ENCODE peak calls at places on chromosomes 5 and 9, in five cellular contexts. Q is thoracic aorta, E is adrenal gland, O is tibial artery, H is coronary artery. D is an unnamed sample.

GRCh38 chr5:159775890-159776289 is 140.4 kb upstream of the ADRA1B start:
- DNase-seq in Q (no peak), E (no peak), H (no peak), O (no peak), D (no peak)

GRCh38 chr5:157283434-157283833 is 17.5 kb downstream of the CYFIP2 start:
- DNase-seq in E (no peak), H (no peak), O (no peak), Q (no peak), D (no peak)

GRCh38 chr9:95874303-95874988 is 1.0 kb upstream of the ERCC6L2 start:
- DNase-seq in E (peak; percentile 12), H (no peak), Q (no peak), O (no peak), D (no peak)

GRCh38 chr9:36423196-36423595 is 23.1 kb upstream of the RNF38 start:
- DNase-seq in Q (no peak), H (no peak), E (no peak), O (no peak), D (no peak)

GRCh38 chr5:120152472-120152871 is 311.6 kb upstream of the PRR16 start:
- DNase-seq in Q (no peak), H (no peak), O (no peak), E (no peak), D (no peak)

GRCh38 chr9:112529316-112529715 is 42.7 kb downstream of the KIAA1958 start:
- DNase-seq in O (no peak), H (no peak), Q (no peak), E (no peak), D (no peak)

GRCh38 chr5:153696256-153696655 is 205.8 kb downstream of the GRIA1 start:
- DNase-seq in O (no peak), H (no peak), Q (no peak), E (no peak), D (no peak)

GRCh38 chr5:127650649-127651048 is 1.8 kb downstream of the CTXN3 start:
- DNase-seq in E (no peak), O (no peak), H (no peak), Q (no peak), D (no peak)

GRCh38 chr5:166165600-166165999 is 2125.8 kb upstream of the WWC1 start:
- DNase-seq in E (no peak), Q (no peak), H (no peak), O (no peak), D (no peak)

GRCh38 chr5:588406-588995 is 23.6 kb upstream of the CEP72 start:
- DNase-seq in Q (no peak), E (no peak), H (peak; percentile 35), O (peak; percentile 42), D (no peak)

GRCh38 chr5:39076101-39076756 is 2.0 kb upstream of the RICTOR start:
- DNase-seq in H (no peak), O (no peak), Q (no peak), E (no peak), D (no peak)

GRCh38 chr9:70470050-70471015 is 55.9 kb upstream of the KLF9 start:
- DNase-seq in E (peak; percentile 28), Q (no peak), O (peak; percentile 77), H (no peak), D (no peak)

GRCh38 chr5:170757182-170757601 is 26.3 kb upstream of the GABRP start:
- DNase-seq in H (no peak), E (no peak), Q (no peak), O (no peak), D (no peak)

GRCh38 chr5:67409342-67409741 is 212.7 kb upstream of the CD180 start:
- DNase-seq in E (no peak), Q (no peak), O (no peak), H (no peak), D (no peak)

GRCh38 chr5:168314735-168315411 is 23.4 kb downstream of the WWC1 start:
- DNase-seq in Q (no peak), H (no peak), E (no peak), O (no peak), D (peak; percentile 79)

GRCh38 chr5:154794525-154795234 is 39.5 kb downstream of the LARP1 start:
- DNase-seq in Q (no peak), O (no peak), E (no peak), H (no peak), D (no peak)

GRCh38 chr5:150272531-150272930 is 17.0 kb downstream of the CAMK2A start:
- DNase-seq in H (no peak), E (peak; percentile 40), O (no peak), Q (no peak), D (no peak)

GRCh38 chr5:159533197-159533596 is 202.9 kb upstream of the IL12B start:
- DNase-seq in H (no peak), E (no peak), Q (no peak), O (no peak), D (no peak)

GRCh38 chr9:97502222-97502983 is 937 bp downstream of the TMOD1 start:
- DNase-seq in O (peak; percentile 71), E (peak; percentile 43), H (no peak), Q (no peak), D (peak; percentile 61)

GRCh38 chr5:134131578-134132350 is 17.3 kb downstream of the TCF7 start:
- DNase-seq in Q (no peak), H (no peak), O (peak; percentile 55), E (no peak), D (no peak)

GRCh38 chr9:97059661-97060060 is 20.7 kb upstream of the CTSV start:
- DNase-seq in E (no peak), Q (no peak), H (no peak), O (no peak), D (no peak)

GRCh38 chr5:41835625-41836024 is 34.6 kb downstream of the OXCT1 start:
- DNase-seq in E (peak; percentile 85), H (peak; percentile 77), Q (peak; percentile 11), O (peak; percentile 83), D (no peak)

GRCh38 chr9:133490201-133490681 is 11.3 kb upstream of the SLC2A6 start:
- DNase-seq in O (no peak), H (no peak), E (no peak), Q (no peak), D (no peak)

GRCh38 chr5:33891731-33892418 is at the start of gene ADAMTS12:
- DNase-seq in O (no peak), H (no peak), Q (no peak), E (peak; percentile 69), D (peak; percentile 42)

GRCh38 chr5:33892419-33893151 is 795 bp upstream of the ADAMTS12 start:
- DNase-seq in Q (peak; percentile 34), O (no peak), H (no peak), E (peak; percentile 16), D (no peak)

GRCh38 chr5:33888582-33888981 is 3.2 kb downstream of the ADAMTS12 start:
- DNase-seq in O (no peak), H (no peak), E (no peak), Q (no peak), D (no peak)

GRCh38 chr5:33890633-33891032 is 1.2 kb downstream of the ADAMTS12 start:
- DNase-seq in H (no peak), Q (no peak), O (no peak), E (peak; percentile 23), D (no peak)

DNA sequence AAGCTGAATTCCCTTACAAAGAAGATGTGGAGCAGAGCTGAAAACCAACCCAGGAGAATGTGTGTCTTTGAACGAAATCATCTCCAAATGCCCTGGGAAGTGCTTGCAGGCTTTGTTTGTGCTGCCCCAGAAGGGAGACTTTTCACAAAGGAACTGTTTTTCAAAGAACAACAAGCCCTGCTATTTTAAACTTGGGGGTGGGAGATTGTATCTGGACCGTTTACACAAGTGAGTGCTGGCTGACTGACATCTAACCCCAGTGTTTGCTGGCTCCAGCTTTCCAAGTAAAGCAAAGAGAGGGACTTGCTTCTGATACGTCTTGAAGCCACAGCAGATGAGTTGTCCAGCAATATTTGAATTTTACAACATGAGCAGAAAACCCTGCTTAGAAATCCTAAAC is 1.6 kb downstream of the ADAMTS12 start:
- DNase-seq in O (no peak), H (no peak), E (no peak), Q (no peak), D (no peak)
- H3K4me3 ChIP-seq in O (peak overlapping the region; percentile 2), H (peak overlapping the region; percentile 83), E (no peak overlapping the region), Q (peak overlapping the region; percentile 70), D (peak overlapping the region; percentile 26)

GRCh38 chr5:129836321-129836720 is 67.9 kb upstream of the CHSY3 start:
- DNase-seq in H (no peak), Q (no peak), E (no peak), O (no peak), D (no peak)
- H3K27ac ChIP-seq in H (no peak overlapping the region), Q (no peak overlapping the region), E (no peak overlapping the region), O (no peak overlapping the region), D (no peak overlapping the region)

GRCh38 chr5:72268753-72269410 is 51.2 kb downstream of the MRPS27 start:
- DNase-seq in Q (no peak), H (no peak), E (peak; percentile 55), O (no peak), D (no peak)
- TF ChIP-seq CTCF in Q (peak; percentile 49), H (no peak), E (peak; percentile 51), O (peak; percentile 24), D (peak; percentile 62)

GRCh38 chr9:94725293-94725692 is 1.2 kb upstream of the AOPEP start:
- DNase-seq in E (no peak), O (no peak), Q (no peak), H (no peak), D (no peak)

GRCh38 chr9:94721754-94722153 is 4.7 kb upstream of the AOPEP start:
- DNase-seq in O (no peak), H (no peak), Q (no peak), E (no peak), D (no peak)

GRCh38 chr9:94728719-94729118 is 2.2 kb downstream of the AOPEP start:
- DNase-seq in Q (no peak), E (no peak), O (no peak), H (no peak), D (no peak)

GRCh38 chr9:94729199-94729598 is 2.7 kb downstream of the AOPEP start:
- DNase-seq in Q (no peak), E (no peak), H (no peak), O (no peak), D (no peak)

DNA sequence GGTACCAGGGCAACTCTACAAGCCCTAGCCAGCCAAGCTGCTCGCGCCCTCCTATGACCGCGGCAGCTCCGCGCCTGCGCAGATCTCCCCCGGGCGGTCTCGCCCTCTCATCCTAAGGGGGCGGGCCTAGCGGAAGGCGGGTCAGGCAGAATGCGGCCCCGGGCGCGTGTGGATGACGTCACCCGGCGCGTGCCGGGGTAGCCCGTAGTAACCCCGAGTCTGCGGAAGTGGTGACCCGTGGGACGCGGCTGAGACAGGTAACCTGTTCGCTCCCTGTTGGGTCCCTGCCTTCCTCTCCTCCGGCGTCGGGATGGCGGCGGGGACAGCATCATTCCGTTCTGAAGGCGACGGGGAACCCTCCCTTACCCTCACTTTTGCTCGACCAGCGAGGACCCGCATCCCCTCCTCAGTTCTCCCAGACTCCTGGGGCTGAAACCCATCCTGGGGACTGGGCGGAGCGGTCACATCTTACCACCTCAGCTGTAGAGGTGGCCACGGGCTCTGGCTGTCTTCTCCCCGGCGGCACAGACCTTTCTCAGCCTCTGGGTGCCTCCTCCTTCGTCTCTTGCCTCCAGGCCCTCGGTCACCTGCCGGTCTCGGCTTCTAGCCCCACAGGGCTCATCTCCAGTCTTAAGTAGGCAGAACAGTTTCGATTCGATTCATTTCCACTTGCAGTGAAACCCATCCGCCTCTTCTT is at the start of gene AOPEP:
- DNase-seq in Q (peak; percentile 92), H (peak; percentile 97), E (peak; percentile 99), O (peak; percentile 99), D (peak; percentile 99)
- H3K4me3 ChIP-seq in Q (peak within 1 kb of the TSS; percentile 89), H (peak within 1 kb of the TSS; percentile 83), E (peak within 1 kb of the TSS; percentile 72), O (peak within 1 kb of the TSS; percentile 81), D (peak within 1 kb of the TSS; percentile 72)

D was measured in left lung.